ENCODE peak calls at places on chromosome 16, in six cellular contexts. One of them, this sample, is unnamed.

GRCh38 chr16:16133943-16134604 is 89.2 kb downstream of the ABCC6 start:
- DNase-seq in AG04450: no peak
- DNase-seq in choroid plexus epithelial cell: no peak
- DNase-seq in Caco-2: no peak
- DNase-seq in heart left ventricle: no peak
- DNase-seq in neural progenitor cell: no peak
- DNase-seq in this sample: no peak

GRCh38 chr16:56994311-56994710 is 5.0 kb downstream of the NLRC5 start:
- DNase-seq in choroid plexus epithelial cell: no peak
- DNase-seq in heart left ventricle: peak
- DNase-seq in Caco-2: no peak
- DNase-seq in neural progenitor cell: no peak
- DNase-seq in AG04450: no peak
- DNase-seq in this sample: no peak

GRCh38 chr16:14186007-14186953 is 115.2 kb downstream of the MRTFB start:
- DNase-seq in neural progenitor cell: peak
- DNase-seq in choroid plexus epithelial cell: peak
- DNase-seq in Caco-2: no peak
- DNase-seq in AG04450: peak
- DNase-seq in heart left ventricle: no peak
- DNase-seq in this sample: no peak

GRCh38 chr16:75599452-75600277 is 23.4 kb downstream of the ADAT1 start:
- DNase-seq in Caco-2: no peak
- DNase-seq in heart left ventricle: no peak
- DNase-seq in choroid plexus epithelial cell: no peak
- DNase-seq in AG04450: no peak
- DNase-seq in neural progenitor cell: no peak
- DNase-seq in this sample: no peak

GRCh38 chr16:71358464-71359031 is at the start of gene CALB2:
- DNase-seq in neural progenitor cell: peak
- DNase-seq in heart left ventricle: peak
- DNase-seq in AG04450: no peak
- DNase-seq in choroid plexus epithelial cell: peak
- DNase-seq in Caco-2: peak
- DNase-seq in this sample: peak

GRCh38 chr16:89711601-89712475 is 8.9 kb downstream of the VPS9D1 start:
- DNase-seq in AG04450: no peak
- DNase-seq in choroid plexus epithelial cell: peak
- DNase-seq in Caco-2: peak
- DNase-seq in heart left ventricle: no peak
- DNase-seq in neural progenitor cell: peak
- DNase-seq in this sample: peak

GRCh38 chr16:27199747-27200146 is 3.6 kb upstream of the KDM8 start:
- DNase-seq in choroid plexus epithelial cell: peak
- DNase-seq in neural progenitor cell: no peak
- DNase-seq in heart left ventricle: no peak
- DNase-seq in AG04450: no peak
- DNase-seq in Caco-2: no peak
- DNase-seq in this sample: no peak

GRCh38 chr16:1057252-1057932 is 15.2 kb upstream of the SSTR5 start:
- DNase-seq in Caco-2: peak
- DNase-seq in AG04450: no peak
- DNase-seq in choroid plexus epithelial cell: peak
- DNase-seq in neural progenitor cell: peak
- DNase-seq in heart left ventricle: no peak
- DNase-seq in this sample: peak

GRCh38 chr16:11557811-11558210 is 28.9 kb downstream of the LITAF start:
- DNase-seq in neural progenitor cell: no peak
- DNase-seq in AG04450: no peak
- DNase-seq in heart left ventricle: no peak
- DNase-seq in Caco-2: no peak
- DNase-seq in choroid plexus epithelial cell: no peak
- DNase-seq in this sample: no peak

GRCh38 chr16:68382296-68382718 is 66.0 kb downstream of the SMPD3 start:
- DNase-seq in heart left ventricle: peak
- DNase-seq in AG04450: no peak
- DNase-seq in neural progenitor cell: no peak
- DNase-seq in Caco-2: no peak
- DNase-seq in choroid plexus epithelial cell: no peak
- DNase-seq in this sample: peak

GRCh38 chr16:27230562-27230991 is 27.3 kb downstream of the KDM8 start:
- DNase-seq in Caco-2: no peak
- DNase-seq in choroid plexus epithelial cell: no peak
- DNase-seq in neural progenitor cell: no peak
- DNase-seq in heart left ventricle: peak
- DNase-seq in AG04450: no peak
- DNase-seq in this sample: no peak

GRCh38 chr16:54875443-54875842 is 55.2 kb upstream of the IRX5 start:
- DNase-seq in heart left ventricle: no peak
- DNase-seq in neural progenitor cell: peak
- DNase-seq in AG04450: no peak
- DNase-seq in choroid plexus epithelial cell: no peak
- DNase-seq in Caco-2: no peak
- DNase-seq in this sample: no peak

GRCh38 chr16:88993006-88993787 is 16.2 kb upstream of the CBFA2T3 start:
- DNase-seq in neural progenitor cell: peak
- DNase-seq in heart left ventricle: no peak
- DNase-seq in AG04450: no peak
- DNase-seq in choroid plexus epithelial cell: no peak
- DNase-seq in Caco-2: no peak
- DNase-seq in this sample: no peak

GRCh38 chr16:88534731-88535141 is 35.5 kb upstream of the ZC3H18 start:
- DNase-seq in AG04450: no peak
- DNase-seq in neural progenitor cell: peak
- DNase-seq in choroid plexus epithelial cell: peak
- DNase-seq in heart left ventricle: no peak
- DNase-seq in Caco-2: no peak
- DNase-seq in this sample: no peak

GRCh38 chr16:26905336-26905735 is 161.4 kb upstream of the C16orf82 start:
- DNase-seq in heart left ventricle: no peak
- DNase-seq in neural progenitor cell: no peak
- DNase-seq in AG04450: peak
- DNase-seq in choroid plexus epithelial cell: peak
- DNase-seq in Caco-2: no peak
- DNase-seq in this sample: no peak

GRCh38 chr16:89922884-89923639 is at the start of gene TUBB3:
- DNase-seq in Caco-2: peak
- DNase-seq in heart left ventricle: peak
- DNase-seq in AG04450: no peak
- DNase-seq in choroid plexus epithelial cell: peak
- DNase-seq in neural progenitor cell: peak
- DNase-seq in this sample: peak

GRCh38 chr16:83145297-83145696 is 518.5 kb downstream of the CDH13 start:
- DNase-seq in choroid plexus epithelial cell: no peak
- DNase-seq in AG04450: no peak
- DNase-seq in Caco-2: no peak
- DNase-seq in heart left ventricle: no peak
- DNase-seq in neural progenitor cell: no peak
- DNase-seq in this sample: no peak

GRCh38 chr16:782766-783403 is 5.3 kb downstream of the RPUSD1 start:
- DNase-seq in heart left ventricle: no peak
- DNase-seq in neural progenitor cell: no peak
- DNase-seq in Caco-2: no peak
- DNase-seq in choroid plexus epithelial cell: no peak
- DNase-seq in AG04450: no peak
- DNase-seq in this sample: no peak

GRCh38 chr16:87661561-87661960 is 59.3 kb downstream of the JPH3 start:
- DNase-seq in AG04450: no peak
- DNase-seq in heart left ventricle: peak
- DNase-seq in Caco-2: peak
- DNase-seq in neural progenitor cell: peak
- DNase-seq in choroid plexus epithelial cell: peak
- DNase-seq in this sample: peak

GRCh38 chr16:15822957-15823356 is 33.9 kb downstream of the MYH11 start:
- DNase-seq in AG04450: no peak
- DNase-seq in neural progenitor cell: no peak
- DNase-seq in Caco-2: no peak
- DNase-seq in heart left ventricle: no peak
- DNase-seq in choroid plexus epithelial cell: no peak
- DNase-seq in this sample: no peak

GRCh38 chr16:57600048-57600835 is 28.2 kb upstream of the ADGRG1 start:
- DNase-seq in heart left ventricle: peak
- DNase-seq in choroid plexus epithelial cell: peak
- DNase-seq in neural progenitor cell: peak
- DNase-seq in AG04450: no peak
- DNase-seq in Caco-2: peak
- DNase-seq in this sample: peak

GRCh38 chr16:30397776-30398659 is 2.8 kb downstream of the ZNF48 start:
- DNase-seq in Caco-2: no peak
- DNase-seq in heart left ventricle: no peak
- DNase-seq in AG04450: no peak
- DNase-seq in neural progenitor cell: no peak
- DNase-seq in choroid plexus epithelial cell: no peak
- DNase-seq in this sample: no peak

GRCh38 chr16:66258916-66259845 is 107.3 kb upstream of the CDH5 start:
- DNase-seq in AG04450: no peak
- DNase-seq in heart left ventricle: no peak
- DNase-seq in choroid plexus epithelial cell: no peak
- DNase-seq in Caco-2: no peak
- DNase-seq in neural progenitor cell: no peak
- DNase-seq in this sample: no peak

GRCh38 chr16:66254106-66254505 is 112.4 kb upstream of the CDH5 start:
- DNase-seq in heart left ventricle: no peak
- DNase-seq in neural progenitor cell: no peak
- DNase-seq in Caco-2: no peak
- DNase-seq in AG04450: no peak
- DNase-seq in choroid plexus epithelial cell: no peak
- DNase-seq in this sample: no peak

GRCh38 chr16:66256919-66257318 is 109.6 kb upstream of the CDH5 start:
- DNase-seq in Caco-2: no peak
- DNase-seq in choroid plexus epithelial cell: no peak
- DNase-seq in heart left ventricle: no peak
- DNase-seq in neural progenitor cell: no peak
- DNase-seq in AG04450: no peak
- DNase-seq in this sample: no peak

GRCh38 chr16:66254751-66255150 is 111.7 kb upstream of the CDH5 start:
- DNase-seq in heart left ventricle: no peak
- DNase-seq in neural progenitor cell: no peak
- DNase-seq in Caco-2: no peak
- DNase-seq in choroid plexus epithelial cell: peak
- DNase-seq in AG04450: no peak
- DNase-seq in this sample: no peak

DNA sequence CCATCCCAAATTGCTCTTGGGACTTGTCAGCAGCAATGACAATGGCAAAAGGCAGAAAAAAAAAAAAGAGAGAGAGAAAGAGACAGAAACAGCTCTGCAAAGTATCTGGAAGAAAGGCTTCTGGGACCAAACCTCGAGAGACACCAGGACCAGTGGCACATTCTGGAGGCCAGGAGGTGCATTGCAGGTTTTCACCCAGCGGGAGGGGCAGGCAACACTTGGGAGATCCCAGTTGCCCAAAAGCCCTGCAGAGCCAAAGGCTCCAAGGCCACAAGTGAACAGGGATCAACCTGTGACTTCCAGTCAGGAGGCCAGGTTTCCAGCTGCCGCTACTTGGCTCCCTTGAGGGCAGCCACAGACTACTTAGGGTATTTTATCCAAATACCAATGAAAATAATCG is 110.8 kb upstream of the CDH5 start:
- DNase-seq in heart left ventricle: no peak
- DNase-seq in Caco-2: peak
- DNase-seq in choroid plexus epithelial cell: no peak
- DNase-seq in neural progenitor cell: no peak
- DNase-seq in AG04450: no peak
- DNase-seq in this sample: no peak
- TF ChIP-seq CTCF in heart left ventricle: no peak
- TF ChIP-seq CTCF in Caco-2: no peak
- TF ChIP-seq CTCF in choroid plexus epithelial cell: no peak
- TF ChIP-seq CTCF in neural progenitor cell: no peak
- TF ChIP-seq CTCF in AG04450: no peak
- TF ChIP-seq CTCF in this sample: no peak

DNA sequence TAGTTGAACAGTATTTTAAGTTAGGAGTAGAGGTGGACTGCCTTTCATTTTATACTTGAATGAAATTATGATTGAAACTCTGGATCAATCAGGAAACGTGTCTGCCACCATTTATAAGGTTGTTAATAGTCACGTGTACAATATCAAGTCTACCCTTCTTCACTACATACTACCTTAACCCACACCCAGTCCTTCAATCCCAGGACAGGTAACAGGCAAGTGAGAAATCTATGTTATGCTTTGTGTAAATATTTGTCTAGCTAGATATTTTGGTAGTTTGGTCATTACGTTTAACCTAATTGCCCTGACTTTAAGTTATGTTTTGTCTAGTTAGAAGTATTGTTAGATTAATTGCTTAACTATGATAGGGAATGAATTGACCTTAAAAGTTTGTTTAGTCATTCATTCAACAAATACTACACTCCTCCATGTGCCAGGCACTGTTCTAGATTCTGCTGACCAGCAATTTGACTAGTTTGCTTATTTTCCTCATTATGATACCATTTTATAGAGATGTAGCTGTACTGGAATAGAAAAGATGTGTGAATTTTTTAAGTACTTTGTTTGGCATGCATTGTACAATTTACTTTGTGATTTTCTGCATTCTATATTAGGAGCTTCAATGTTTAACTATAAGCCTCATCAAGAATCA is 72.0 kb downstream of the NQO1 start:
- DNase-seq in AG04450: no peak
- DNase-seq in heart left ventricle: no peak
- DNase-seq in Caco-2: no peak
- DNase-seq in neural progenitor cell: no peak
- DNase-seq in choroid plexus epithelial cell: no peak
- DNase-seq in this sample: no peak
- TF ChIP-seq CTCF in AG04450: no peak
- TF ChIP-seq CTCF in heart left ventricle: no peak
- TF ChIP-seq CTCF in Caco-2: no peak
- TF ChIP-seq CTCF in neural progenitor cell: no peak
- TF ChIP-seq CTCF in choroid plexus epithelial cell: no peak
- TF ChIP-seq CTCF in this sample: no peak

GRCh38 chr16:53220585-53220984 is 165.8 kb downstream of the CHD9 start:
- DNase-seq in neural progenitor cell: peak
- DNase-seq in heart left ventricle: no peak
- DNase-seq in Caco-2: peak
- DNase-seq in AG04450: no peak
- DNase-seq in choroid plexus epithelial cell: peak
- DNase-seq in this sample: no peak
- TF ChIP-seq CTCF in neural progenitor cell: peak
- TF ChIP-seq CTCF in heart left ventricle: peak
- TF ChIP-seq CTCF in Caco-2: peak
- TF ChIP-seq CTCF in AG04450: peak
- TF ChIP-seq CTCF in choroid plexus epithelial cell: peak
- TF ChIP-seq CTCF in this sample: no peak

GRCh38 chr16:3058173-3059030 is 7.0 kb upstream of the IL32 start:
- DNase-seq in AG04450: no peak
- DNase-seq in neural progenitor cell: peak
- DNase-seq in heart left ventricle: peak
- DNase-seq in Caco-2: peak
- DNase-seq in choroid plexus epithelial cell: peak
- DNase-seq in this sample: peak

GRCh38 chr16:3059723-3060242 is 5.7 kb upstream of the IL32 start:
- DNase-seq in choroid plexus epithelial cell: no peak
- DNase-seq in heart left ventricle: no peak
- DNase-seq in AG04450: no peak
- DNase-seq in Caco-2: no peak
- DNase-seq in neural progenitor cell: no peak
- DNase-seq in this sample: no peak

GRCh38 chr16:3057181-3058166 is 8.0 kb upstream of the IL32 start:
- DNase-seq in heart left ventricle: no peak
- DNase-seq in choroid plexus epithelial cell: no peak
- DNase-seq in neural progenitor cell: no peak
- DNase-seq in Caco-2: no peak
- DNase-seq in AG04450: no peak
- DNase-seq in this sample: no peak

GRCh38 chr16:3060339-3061127 is 4.9 kb upstream of the IL32 start:
- DNase-seq in AG04450: no peak
- DNase-seq in heart left ventricle: no peak
- DNase-seq in neural progenitor cell: no peak
- DNase-seq in Caco-2: no peak
- DNase-seq in choroid plexus epithelial cell: no peak
- DNase-seq in this sample: no peak

GRCh38 chr16:3059041-3059722 is 6.3 kb upstream of the IL32 start:
- DNase-seq in AG04450: peak
- DNase-seq in Caco-2: peak
- DNase-seq in choroid plexus epithelial cell: peak
- DNase-seq in heart left ventricle: peak
- DNase-seq in neural progenitor cell: peak
- DNase-seq in this sample: peak
- TF ChIP-seq CTCF in AG04450: peak
- TF ChIP-seq CTCF in Caco-2: peak
- TF ChIP-seq CTCF in choroid plexus epithelial cell: peak
- TF ChIP-seq CTCF in heart left ventricle: peak
- TF ChIP-seq CTCF in neural progenitor cell: peak
- TF ChIP-seq CTCF in this sample: peak

This sample was measured in Calu3.